ENCODE peak calls at places on chromosomes 1 and 21, in four cellular contexts. Z, U, N and V are unnamed samples.

GRCh38 chr21:38267991-38268858 is 11.4 kb downstream of the KCNJ15 start:
- DNase-seq in U (peak; percentile 22), Z (peak; percentile 93), N (peak; percentile 50), V (no peak)

GRCh38 chr1:119481951-119482350 is 25.1 kb upstream of the HSD3B1 start:
- DNase-seq in U (no peak), Z (no peak), N (no peak), V (no peak)

GRCh38 chr1:65459397-65459768 is 38.9 kb downstream of the LEPR start:
- DNase-seq in U (peak; percentile 42), N (no peak), Z (peak; percentile 54), V (peak; percentile 17)

GRCh38 chr1:227918736-227919135 is 29.0 kb downstream of the WNT9A start:
- DNase-seq in U (no peak), N (no peak), Z (no peak), V (no peak)

GRCh38 chr1:3067671-3068399 is 1.2 kb upstream of the PRDM16 start:
- DNase-seq in N (no peak), U (no peak), Z (no peak), V (no peak)

GRCh38 chr1:217019475-217019874 is 296.2 kb upstream of the ESRRG start:
- DNase-seq in Z (no peak), N (no peak), U (no peak), V (no peak)

GRCh38 chr1:10402729-10403274 is 3.9 kb downstream of the PGD start:
- DNase-seq in N (no peak), Z (peak; percentile 58), U (peak; percentile 49), V (no peak)

GRCh38 chr1:236975461-236975860 is 28.8 kb downstream of the MT1HL1 start:
- DNase-seq in U (no peak), N (no peak), Z (no peak), V (no peak)

GRCh38 chr1:109824349-109825115 is 60.8 kb upstream of the EPS8L3 start:
- DNase-seq in U (no peak), Z (no peak), N (no peak), V (no peak)

GRCh38 chr1:40625476-40626382 is 39.8 kb downstream of the RIMS3 start:
- DNase-seq in U (no peak), N (no peak), Z (peak; percentile 46), V (no peak)

GRCh38 chr1:11898831-11899467 is 27.3 kb downstream of the KIAA2013 start:
- DNase-seq in U (no peak), N (no peak), Z (no peak), V (no peak)

GRCh38 chr1:10510520-10511493 is 36.1 kb downstream of the PEX14 start:
- DNase-seq in Z (peak; percentile 92), N (peak; percentile 58), U (peak; percentile 88), V (peak; percentile 90)

GRCh38 chr21:36541721-36542139 is 61.8 kb upstream of the CLDN14 start:
- DNase-seq in Z (no peak), N (no peak), U (no peak), V (no peak)

GRCh38 chr1:217078010-217078704 is 354.9 kb upstream of the ESRRG start:
- DNase-seq in N (no peak), U (peak; percentile 21), Z (no peak), V (no peak)

GRCh38 chr1:62306065-62306464 is 13.2 kb downstream of the KANK4 start:
- DNase-seq in Z (peak; percentile 21), U (no peak), N (no peak), V (no peak)

GRCh38 chr1:17075470-17076255 is 21.8 kb upstream of the SDHB start:
- DNase-seq in U (no peak), N (peak; percentile 51), Z (peak; percentile 16), V (no peak)

GRCh38 chr1:229408458-229409037 is 25.3 kb downstream of the ACTA1 start:
- DNase-seq in Z (no peak), U (no peak), N (no peak), V (no peak)

GRCh38 chr1:236052227-236052993 is 12.5 kb downstream of the NID1 start:
- DNase-seq in U (no peak), N (no peak), Z (no peak), V (no peak)

GRCh38 chr1:31797216-31797615 is 18.6 kb downstream of the SPOCD1 start:
- DNase-seq in U (no peak), Z (no peak), N (no peak), V (no peak)

GRCh38 chr1:205680073-205680851 is at the start of gene SLC45A3:
- DNase-seq in Z (no peak), U (no peak), N (peak; percentile 66), V (no peak)

GRCh38 chr1:227958617-227959324 is 11.0 kb upstream of the WNT9A start:
- DNase-seq in N (no peak), U (no peak), Z (no peak), V (no peak)

GRCh38 chr21:25791321-25791720 is 56.5 kb downstream of the GABPA start:
- DNase-seq in U (no peak), Z (no peak), N (no peak), V (no peak)

GRCh38 chr1:227093309-227093708 is 153.2 kb downstream of the COQ8A start:
- DNase-seq in N (no peak), Z (no peak), U (no peak), V (no peak)

GRCh38 chr1:204947338-204947737 is 76.7 kb downstream of the NFASC start:
- DNase-seq in Z (no peak), U (no peak), N (no peak), V (no peak)

GRCh38 chr1:186498695-186499389 is 37.9 kb upstream of the PDC start:
- DNase-seq in U (no peak), N (no peak), Z (peak; percentile 90), V (no peak)

GRCh38 chr1:169081503-169082123 is 24.9 kb upstream of the ATP1B1 start:
- DNase-seq in Z (no peak), U (no peak), N (no peak), V (no peak)

GRCh38 chr1:111603979-111604378 is 15.6 kb upstream of the RAP1A start:
- DNase-seq in Z (no peak), N (no peak), U (no peak), V (no peak)

GRCh38 chr1:3170566-3171453 is 101.8 kb downstream of the PRDM16 start:
- DNase-seq in N (peak; percentile 72), Z (no peak), U (peak; percentile 47), V (no peak)

GRCh38 chr1:225519166-225519863 is 91.5 kb upstream of the LBR start:
- DNase-seq in N (no peak), Z (no peak), U (peak; percentile 29), V (no peak)

DNA sequence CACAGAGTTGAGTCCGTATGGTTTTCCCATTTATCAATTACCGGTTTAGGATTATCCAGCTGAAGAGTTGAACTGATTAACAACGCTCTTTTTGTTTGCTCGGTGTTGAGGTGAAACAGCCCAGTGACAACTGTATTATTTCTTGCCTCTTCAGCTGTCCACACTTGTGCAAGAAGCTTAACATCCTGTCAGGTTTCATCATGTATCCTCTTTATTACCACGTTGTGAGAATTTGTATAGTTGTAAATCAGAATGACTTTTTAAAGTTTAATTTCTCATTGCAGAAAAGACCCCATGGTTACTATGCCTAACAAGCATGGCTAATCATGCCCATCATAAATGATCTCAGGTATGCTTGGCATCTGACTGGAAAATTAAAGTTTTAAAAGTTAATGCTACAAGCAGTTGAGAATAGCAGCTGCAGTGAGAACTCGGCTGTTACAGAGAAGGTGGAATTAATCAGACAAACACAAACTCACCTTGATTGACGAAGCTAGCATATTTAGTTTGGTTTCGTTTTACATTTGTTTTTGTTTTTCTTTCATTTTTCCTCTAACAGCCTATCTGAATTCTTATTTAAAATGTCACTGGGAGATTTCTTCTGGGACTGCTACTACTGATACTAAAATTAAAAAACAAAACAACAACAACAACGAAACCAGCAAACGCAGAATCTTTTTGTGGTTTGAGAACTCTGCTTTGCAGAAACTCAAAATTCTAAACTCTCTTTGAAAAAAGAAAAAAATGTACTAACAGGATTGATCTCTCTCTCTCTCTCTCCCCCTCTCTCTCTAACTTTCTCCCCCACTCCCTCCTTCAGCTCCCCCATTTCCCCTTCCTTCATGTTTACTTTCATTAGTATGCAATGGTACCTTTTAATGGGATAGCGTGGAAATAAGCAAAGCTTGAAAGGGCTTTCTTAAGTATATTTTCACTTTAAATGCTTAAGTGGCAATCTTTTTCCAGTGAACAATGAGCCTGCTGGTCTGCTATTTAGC is 562.9 kb upstream of the ADGRL2 start:
- DNase-seq in U (no peak), Z (no peak), N (no peak), V (no peak)
- H3K4me3 ChIP-seq in U (no peak overlapping the region), Z (no peak overlapping the region), N (no peak overlapping the region), V (peak overlapping the region; percentile 26)

GRCh38 chr1:35884934-35885333 is 1.9 kb downstream of the AGO1 start:
- DNase-seq in U (no peak), N (no peak), Z (no peak), V (no peak)

GRCh38 chr1:35888255-35888654 is 5.2 kb downstream of the AGO1 start:
- DNase-seq in N (peak; percentile 29), Z (no peak), U (no peak), V (no peak)

GRCh38 chr1:35885961-35886558 is 3.1 kb downstream of the AGO1 start:
- DNase-seq in Z (no peak), U (no peak), N (no peak), V (no peak)

GRCh38 chr1:35886606-35887431 is 3.8 kb downstream of the AGO1 start:
- DNase-seq in U (no peak), Z (no peak), N (no peak), V (no peak)

DNA sequence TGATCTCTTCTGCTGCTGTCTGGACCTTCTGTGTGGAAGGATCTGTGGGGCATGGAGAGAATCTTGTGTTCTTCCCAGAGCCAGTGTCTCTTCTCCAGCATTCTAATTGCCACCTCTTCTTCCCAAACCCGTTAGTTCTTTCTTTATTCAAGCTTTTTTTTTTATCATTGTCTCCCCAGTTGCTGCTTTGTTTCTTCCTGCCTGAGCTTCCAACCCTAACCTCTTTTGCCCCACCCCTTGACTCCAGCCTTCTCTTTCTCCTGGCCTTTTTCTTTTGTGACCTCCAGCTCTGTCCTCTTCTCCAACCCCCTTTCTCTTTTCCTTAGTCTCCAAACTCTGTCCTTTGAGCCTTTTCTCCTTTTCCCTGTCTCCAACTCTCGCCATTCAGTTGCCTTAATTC is 4.5 kb downstream of the AGO1 start:
- DNase-seq in U (no peak), Z (no peak), N (no peak), V (no peak)
- H3K4me3 ChIP-seq in U (no peak overlapping the region), Z (no peak overlapping the region), N (no peak overlapping the region), V (no peak overlapping the region)

GRCh38 chr1:52122424-52122823 is 19.5 kb upstream of the ZFYVE9 start:
- DNase-seq in Z (no peak), N (no peak), U (no peak), V (no peak)

GRCh38 chr1:52123622-52124021 is 18.3 kb upstream of the ZFYVE9 start:
- DNase-seq in Z (no peak), N (no peak), U (no peak), V (no peak)

GRCh38 chr1:52119722-52120121 is 22.2 kb upstream of the ZFYVE9 start:
- DNase-seq in Z (no peak), U (no peak), N (no peak), V (no peak)

GRCh38 chr1:52119291-52119690 is 22.6 kb upstream of the ZFYVE9 start:
- DNase-seq in Z (no peak), N (no peak), U (no peak), V (no peak)
- H3K4me3 ChIP-seq in Z (no peak overlapping the region), N (no peak overlapping the region), U (no peak overlapping the region), V (no peak overlapping the region)

DNA sequence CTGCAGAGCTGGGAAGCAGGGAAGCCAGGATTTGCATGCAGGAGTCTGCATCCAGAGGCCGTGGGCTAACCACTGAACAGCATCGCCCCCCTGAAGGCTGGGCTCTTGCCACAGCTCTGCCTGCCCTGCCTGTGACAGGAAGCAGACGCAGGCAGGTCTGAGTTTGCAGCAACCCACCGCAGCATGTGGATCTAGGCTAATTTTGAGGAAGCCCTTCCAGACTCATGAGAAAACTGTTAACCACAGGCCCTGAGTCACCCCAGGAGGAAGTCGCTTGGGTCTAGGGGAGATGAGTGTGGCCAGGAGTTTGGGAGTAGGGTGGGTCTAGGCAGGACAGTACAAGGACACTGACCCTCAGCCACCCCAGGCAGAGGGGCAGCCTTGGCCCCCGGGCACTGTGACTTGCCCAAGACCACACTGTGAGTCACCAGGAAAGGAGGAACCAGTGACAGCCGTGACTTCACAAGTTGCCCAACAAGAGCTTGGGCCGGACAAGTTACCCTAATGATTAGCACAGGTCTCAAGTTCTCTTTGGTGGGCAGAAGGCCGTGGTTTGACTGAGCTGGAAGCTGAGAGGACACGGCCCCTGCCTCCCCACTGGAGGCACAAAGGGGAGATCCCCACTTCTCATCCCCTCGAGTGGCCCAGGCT is 904 bp downstream of the LAPTM5 start:
- DNase-seq in Z (peak; percentile 88), U (peak; percentile 68), N (peak; percentile 47), V (peak; percentile 20)
- H3K4me3 ChIP-seq in Z (no peak overlapping the region), U (no peak overlapping the region), N (peak overlapping the region; percentile 23), V (no peak overlapping the region)